ENCODE peak calls at places on chromosome 20, in four cellular contexts. B, C, Q and H are unnamed samples.

GRCh38 chr20:5652626-5653573 is 97.3 kb upstream of the SHLD1 start:
- DNase-seq in B (peak), C (no peak), Q (no peak), H (no peak)

GRCh38 chr20:50348118-50348517 is 157.5 kb downstream of the CEBPB start:
- DNase-seq in B (no peak), C (no peak), Q (no peak), H (no peak)

GRCh38 chr20:57195023-57195758 is 71.2 kb downstream of the BMP7 start:
- DNase-seq in B (peak), C (no peak), Q (no peak), H (no peak)

GRCh38 chr20:52047811-52048302 is 143.7 kb downstream of the ZFP64 start:
- DNase-seq in B (peak), C (peak), Q (no peak), H (peak)

GRCh38 chr20:29873946-29874345 is 1383.5 kb upstream of the DEFB115 start:
- DNase-seq in B (peak), C (peak), Q (peak), H (peak)

GRCh38 chr20:47210470-47210869 is 146.0 kb downstream of the ZMYND8 start:
- DNase-seq in B (no peak), C (no peak), Q (no peak), H (no peak)

GRCh38 chr20:49668181-49668877 is 45.3 kb downstream of the B4GALT5 start:
- DNase-seq in B (no peak), C (no peak), Q (no peak), H (no peak)

GRCh38 chr20:44548171-44548678 is 26.4 kb upstream of the SERINC3 start:
- DNase-seq in B (no peak), C (no peak), Q (no peak), H (no peak)

GRCh38 chr20:47597090-47597489 is 95.4 kb downstream of the NCOA3 start:
- DNase-seq in B (no peak), C (no peak), Q (no peak), H (no peak)

GRCh38 chr20:32898721-32899120 is 40.0 kb downstream of the EFCAB8 start:
- DNase-seq in B (peak), C (no peak), Q (no peak), H (peak)

GRCh38 chr20:44888226-44889103 is 3.0 kb downstream of the YWHAB start:
- DNase-seq in B (no peak), C (no peak), Q (no peak), H (no peak)

GRCh38 chr20:64114356-64114971 is 7.1 kb upstream of the NPBWR2 start:
- DNase-seq in B (no peak), C (no peak), Q (no peak), H (no peak)

GRCh38 chr20:6696001-6696400 is 71.5 kb upstream of the BMP2 start:
- DNase-seq in B (no peak), C (no peak), Q (no peak), H (no peak)

GRCh38 chr20:17077030-17077429 is 149.8 kb upstream of the PCSK2 start:
- DNase-seq in B (no peak), C (no peak), Q (no peak), H (no peak)
- H4K5ac ChIP-seq in B (no peak), C (no peak), Q (no peak), H (no peak)

DNA sequence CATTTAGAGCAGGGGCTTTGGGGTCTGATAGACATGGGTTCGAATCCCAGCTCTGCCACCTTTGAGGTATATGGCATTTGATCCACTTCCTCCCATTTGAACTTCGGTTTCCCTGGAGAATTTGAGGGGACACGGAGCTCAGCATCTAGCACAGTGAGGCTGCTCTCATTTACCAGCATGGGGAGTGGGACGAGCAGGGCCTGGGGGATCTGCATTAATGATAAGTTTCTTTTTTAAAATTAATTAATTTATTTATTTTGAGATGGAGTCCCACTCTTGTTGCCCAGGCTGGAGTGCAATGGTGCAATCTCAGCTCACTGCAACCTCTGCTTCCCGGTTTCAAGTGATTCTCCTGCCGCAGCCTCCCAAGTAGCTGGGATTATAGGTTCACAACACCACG is 52.6 kb downstream of the VSTM2L start:
- DNase-seq in B (no peak), C (peak), Q (no peak), H (no peak)
- H3K27ac ChIP-seq in B (peak), C (no peak), Q (no peak), H (no peak)

GRCh38 chr20:23490817-23491216 is at the start of gene CST8:
- DNase-seq in B (no peak), C (no peak), Q (no peak), H (no peak)

GRCh38 chr20:23497458-23498026 is 6.6 kb downstream of the CST8 start:
- DNase-seq in B (no peak), C (no peak), Q (no peak), H (no peak)

GRCh38 chr20:23492292-23492691 is 1.4 kb downstream of the CST8 start:
- DNase-seq in B (no peak), C (no peak), Q (no peak), H (no peak)

GRCh38 chr20:23488470-23488869 is 2.4 kb upstream of the CST8 start:
- DNase-seq in B (no peak), C (no peak), Q (no peak), H (no peak)

DNA sequence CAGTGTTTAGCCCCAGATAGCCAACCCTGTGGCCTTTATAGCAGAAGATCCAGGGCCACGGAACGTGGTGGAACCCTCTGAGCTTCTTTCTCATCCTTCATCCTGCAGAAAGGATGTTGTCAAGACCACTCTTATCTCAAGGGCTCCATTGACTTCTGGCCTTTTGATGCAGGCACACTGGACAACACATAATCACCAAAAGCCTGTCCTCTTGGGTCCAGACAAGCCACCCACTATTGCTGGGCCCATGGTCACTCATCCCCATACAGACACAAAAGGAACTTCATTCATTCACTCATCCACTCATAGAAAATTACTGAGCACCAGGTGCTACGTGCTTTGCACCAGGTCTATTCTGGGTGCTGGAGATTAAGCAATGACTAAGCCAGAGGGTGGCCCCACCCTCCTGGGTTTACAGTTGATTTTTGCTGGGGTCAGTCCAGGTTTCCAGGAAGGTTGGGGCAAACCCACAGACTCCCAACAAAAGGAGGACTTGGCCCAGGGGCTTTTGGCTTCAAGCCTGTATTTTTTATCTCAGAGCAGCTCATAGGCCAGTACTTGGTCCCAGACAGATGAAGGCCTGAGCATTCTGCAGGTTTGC is 2.4 kb downstream of the CST8 start:
- DNase-seq in B (no peak), C (no peak), Q (no peak), H (no peak)
- H3K4me2 ChIP-seq in B (no peak), C (no peak), Q (no peak), H (no peak)

GRCh38 chr20:39290575-39290974 is 328.4 kb downstream of the DHX35 start:
- DNase-seq in B (no peak), C (peak), Q (no peak), H (peak)
- H4K5ac ChIP-seq in B (no peak), C (no peak), Q (no peak), H (no peak)

GRCh38 chr20:34984756-34985261 is 29.1 kb downstream of the MYH7B start:
- DNase-seq in B (no peak), C (no peak), Q (no peak), H (no peak)

GRCh38 chr20:34982270-34983088 is 26.8 kb downstream of the MYH7B start:
- DNase-seq in B (no peak), C (no peak), Q (no peak), H (no peak)

GRCh38 chr20:34983089-34983820 is 27.6 kb downstream of the MYH7B start:
- DNase-seq in B (no peak), C (no peak), Q (no peak), H (no peak)

GRCh38 chr20:34985439-34986310 is 30.0 kb downstream of the MYH7B start:
- DNase-seq in B (no peak), C (no peak), Q (no peak), H (no peak)

GRCh38 chr20:34983995-34984735 is 28.5 kb downstream of the MYH7B start:
- DNase-seq in B (no peak), C (peak), Q (peak), H (no peak)
- H3K27ac ChIP-seq in B (no peak), C (no peak), Q (no peak), H (no peak)

GRCh38 chr20:54044156-54044555 is 26.2 kb downstream of the BCAS1 start:
- DNase-seq in B (peak), C (no peak), Q (no peak), H (no peak)

GRCh38 chr20:54041336-54041735 is 29.1 kb downstream of the BCAS1 start:
- DNase-seq in B (no peak), C (no peak), Q (no peak), H (no peak)

GRCh38 chr20:54043044-54043967 is 27.1 kb downstream of the BCAS1 start:
- DNase-seq in B (no peak), C (no peak), Q (no peak), H (no peak)

GRCh38 chr20:54040528-54040927 is 29.9 kb downstream of the BCAS1 start:
- DNase-seq in B (no peak), C (no peak), Q (no peak), H (no peak)

DNA sequence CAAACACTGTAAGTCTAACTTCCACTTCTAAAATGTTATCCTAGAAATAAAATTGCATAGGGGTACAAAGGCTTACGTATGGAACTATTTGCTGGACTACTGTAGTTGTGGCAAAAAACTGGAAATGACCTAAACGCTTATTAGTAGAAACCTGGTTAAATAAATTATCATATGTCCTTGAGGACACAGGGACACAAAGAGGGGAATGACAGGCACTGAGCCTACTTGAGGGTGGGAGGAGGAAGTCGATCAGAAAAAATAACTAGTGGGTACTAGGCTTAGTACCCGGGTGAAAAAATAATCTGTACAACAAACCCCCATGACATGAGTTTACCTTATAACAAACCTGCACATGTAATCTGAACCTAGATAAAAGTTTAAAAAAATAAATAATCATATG is 28.4 kb downstream of the BCAS1 start:
- DNase-seq in B (no peak), C (no peak), Q (no peak), H (no peak)
- H3K4me2 ChIP-seq in B (no peak), C (no peak), Q (no peak), H (no peak)

GRCh38 chr20:63014287-63014686 is 7.5 kb upstream of the BHLHE23 start:
- DNase-seq in B (no peak), C (no peak), Q (no peak), H (no peak)

GRCh38 chr20:63015665-63016361 is 9.0 kb upstream of the BHLHE23 start:
- DNase-seq in B (no peak), C (no peak), Q (no peak), H (no peak)

GRCh38 chr20:63016514-63017075 is 9.8 kb upstream of the BHLHE23 start:
- DNase-seq in B (no peak), C (no peak), Q (no peak), H (no peak)

GRCh38 chr20:63014710-63015109 is 7.9 kb upstream of the BHLHE23 start:
- DNase-seq in B (no peak), C (peak), Q (peak), H (peak)

DNA sequence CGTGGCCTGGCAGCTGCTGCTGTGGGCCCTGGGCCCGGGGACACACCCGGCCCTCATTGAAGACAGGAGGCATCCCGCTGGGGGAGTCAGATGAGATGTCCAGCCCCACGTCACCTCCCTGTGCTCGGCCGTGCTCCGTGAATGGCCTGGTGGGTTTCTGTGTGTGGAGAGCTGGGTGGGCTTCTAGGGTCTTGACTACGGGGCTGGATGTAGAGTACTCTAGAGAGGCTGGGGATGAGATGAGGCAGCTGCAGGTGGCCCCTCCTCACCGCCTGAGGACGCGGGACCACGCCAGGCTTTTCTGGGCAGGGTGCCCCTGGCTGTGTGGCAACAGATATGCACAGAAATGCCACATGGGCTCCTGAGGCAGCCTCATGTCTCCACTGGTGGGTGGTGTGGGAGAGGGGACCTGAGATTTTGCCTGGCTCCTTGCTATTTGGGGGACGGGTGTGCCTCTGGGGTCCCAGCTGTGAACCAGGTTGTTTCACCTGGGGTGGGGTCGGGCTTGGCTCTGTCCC is 8.4 kb upstream of the BHLHE23 start:
- DNase-seq in B (no peak), C (no peak), Q (no peak), H (no peak)
- H4K5ac ChIP-seq in B (no peak), C (no peak), Q (no peak), H (no peak)

GRCh38 chr20:25549866-25550477 is 35.4 kb downstream of the NINL start:
- DNase-seq in B (peak), C (no peak), Q (no peak), H (no peak)

GRCh38 chr20:25547063-25547462 is 38.3 kb downstream of the NINL start:
- DNase-seq in B (no peak), C (no peak), Q (no peak), H (no peak)

GRCh38 chr20:25547999-25548398 is 37.3 kb downstream of the NINL start:
- DNase-seq in B (no peak), C (no peak), Q (no peak), H (no peak)

GRCh38 chr20:25549172-25549865 is 36.0 kb downstream of the NINL start:
- DNase-seq in B (no peak), C (no peak), Q (no peak), H (no peak)

DNA sequence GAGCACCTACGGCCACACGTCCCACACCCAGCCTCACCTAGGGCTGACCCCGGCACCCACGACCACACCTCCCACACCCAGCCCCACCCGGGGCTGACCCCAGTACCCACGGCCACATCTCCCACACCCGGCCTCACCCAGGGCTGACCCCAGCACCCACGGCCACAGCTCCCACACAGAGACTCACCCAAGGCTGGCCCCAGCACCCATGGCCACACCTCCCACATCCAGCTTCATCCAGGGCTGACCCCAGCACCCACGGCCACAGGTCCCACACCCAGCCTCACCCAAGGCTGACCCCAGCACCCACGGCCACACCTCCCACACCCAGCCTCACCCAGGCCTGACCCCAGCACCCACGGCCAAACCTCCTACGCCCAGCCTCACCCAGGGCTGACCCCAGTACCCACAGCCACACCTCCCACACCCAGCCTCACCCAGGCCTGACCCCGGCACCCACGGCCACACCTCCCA is 36.7 kb downstream of the NINL start:
- DNase-seq in B (no peak), C (no peak), Q (no peak), H (no peak)
- H3K27ac ChIP-seq in B (no peak), C (no peak), Q (no peak), H (no peak)